ENCODE peak calls at places on chromosomes 16 and 17, in eight cellular contexts. F is MM.1S, O is neural progenitor cell, W is GM23338, Z is hepatocyte, C is HCT116, R is PC-3, U is GM23248. Y is an unnamed sample.

GRCh38 chr16:4140652-4141051 is 24.4 kb upstream of the ADCY9 start:
- DNase-seq in C (no peak), R (no peak), Z (no peak), W (no peak), O (no peak), F (no peak), U (no peak), Y (no peak)

GRCh38 chr16:51109173-51109572 is 41.9 kb downstream of the SALL1 start:
- DNase-seq in F (no peak), U (no peak), C (no peak), Z (no peak), R (no peak), O (no peak), W (no peak), Y (no peak)

GRCh38 chr17:47883589-47884426 is 12.2 kb upstream of the SP2 start:
- DNase-seq in R (no peak), O (no peak), F (no peak), U (no peak), Z (peak), C (no peak), W (no peak), Y (no peak)

GRCh38 chr17:6212766-6213165 is 142.6 kb downstream of the WSCD1 start:
- DNase-seq in R (no peak), F (no peak), Z (no peak), W (no peak), U (no peak), O (no peak), C (no peak), Y (no peak)

GRCh38 chr17:36777118-36777517 is 160.2 kb upstream of the LHX1 start:
- DNase-seq in R (peak), C (no peak), Z (peak), F (no peak), W (peak), O (peak), U (no peak), Y (no peak)

GRCh38 chr16:55703003-55704001 is 47.5 kb downstream of the SLC6A2 start:
- DNase-seq in R (peak), W (peak), O (peak), U (peak), Z (peak), C (peak), F (peak), Y (peak)

GRCh38 chr16:57920215-57920890 is 50.6 kb downstream of the CNGB1 start:
- DNase-seq in U (no peak), Z (no peak), C (no peak), O (no peak), W (no peak), F (no peak), R (no peak), Y (no peak)

GRCh38 chr16:89829630-89830437 is 1.6 kb downstream of the SPIRE2 start:
- DNase-seq in C (no peak), U (no peak), O (no peak), Z (no peak), W (no peak), F (no peak), R (no peak), Y (no peak)

GRCh38 chr17:36978810-36979584 is 30.2 kb downstream of the AATF start:
- DNase-seq in Z (no peak), F (no peak), C (no peak), O (no peak), U (peak), R (no peak), W (no peak), Y (no peak)

GRCh38 chr17:31163091-31163781 is 68.5 kb downstream of the NF1 start:
- DNase-seq in C (no peak), F (no peak), Z (no peak), R (no peak), O (no peak), W (peak), U (no peak), Y (no peak)

GRCh38 chr17:62780951-62781350 is 27.2 kb downstream of the MARCHF10 start:
- DNase-seq in F (no peak), C (no peak), R (peak), W (no peak), U (peak), Z (no peak), O (no peak), Y (no peak)

GRCh38 chr16:85592700-85593502 is 20.2 kb upstream of the GSE1 start:
- DNase-seq in O (no peak), Z (no peak), F (no peak), R (peak), C (no peak), U (peak), W (no peak), Y (no peak)

GRCh38 chr16:84331998-84332780 is 36.1 kb upstream of the ATP2C2 start:
- DNase-seq in R (peak), C (no peak), F (no peak), U (peak), W (no peak), Z (no peak), O (no peak), Y (no peak)

GRCh38 chr17:54898576-54898975 is 2.1 kb upstream of the TOM1L1 start:
- DNase-seq in C (no peak), F (no peak), R (no peak), W (no peak), O (no peak), Z (no peak), U (no peak), Y (no peak)

GRCh38 chr17:72580321-72581127 is 459.7 kb downstream of the SOX9 start:
- DNase-seq in C (no peak), W (no peak), U (no peak), O (no peak), R (peak), Z (peak), F (no peak), Y (no peak)

GRCh38 chr17:77555741-77556291 is 402.7 kb upstream of the TNRC6C start:
- DNase-seq in R (peak), U (no peak), F (no peak), W (no peak), Z (peak), C (no peak), O (peak), Y (no peak)

GRCh38 chr17:77543779-77544178 is 403.0 kb downstream of the SEC14L1 start:
- DNase-seq in O (no peak), U (no peak), C (no peak), R (no peak), F (no peak), W (no peak), Z (no peak), Y (no peak)

GRCh38 chr16:87874639-87875472 is 5.5 kb upstream of the SLC7A5 start:
- DNase-seq in W (peak), R (no peak), Z (no peak), C (no peak), U (no peak), O (no peak), F (no peak), Y (no peak)

DNA sequence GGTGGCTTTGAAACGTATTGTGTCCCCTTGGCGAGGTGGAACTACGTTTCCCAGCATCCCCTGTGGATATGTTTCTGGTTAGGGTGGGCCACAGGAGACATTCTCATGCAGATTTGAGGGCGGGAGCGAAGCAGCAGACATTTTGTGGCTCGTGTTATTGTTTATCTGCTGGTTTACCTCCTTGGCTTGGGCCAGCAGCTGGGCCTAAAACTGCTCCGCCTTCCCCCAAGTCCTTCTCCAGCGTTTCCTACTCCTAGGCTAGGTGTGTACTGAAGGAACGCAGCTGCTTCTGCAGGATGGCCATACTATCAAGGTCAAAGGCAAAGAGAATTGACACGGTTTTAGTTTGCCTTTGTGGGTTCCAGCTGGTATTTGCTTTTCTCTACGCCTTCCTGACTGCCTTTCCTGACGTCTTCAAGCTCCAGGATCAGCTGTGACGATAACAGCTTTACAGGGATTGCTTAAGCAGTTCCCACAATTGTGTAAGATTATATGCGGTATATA is 17.2 kb upstream of the WSB1 start:
- DNase-seq in C (no peak), O (peak), U (no peak), W (peak), F (no peak), Z (peak), R (no peak), Y (no peak)
- H3K4me3 ChIP-seq in C (no peak), O (peak), U (no peak), W (peak), F (no peak), Z (no peak), R (no peak), Y (no peak)

GRCh38 chr16:53891409-53892139 is 187.6 kb downstream of the FTO start:
- DNase-seq in W (no peak), F (no peak), U (no peak), R (no peak), O (no peak), Z (no peak), C (no peak), Y (no peak)
- H2AFZ ChIP-seq in W (no peak), F (no peak), U (no peak), R (no peak), O (no peak), Z (no peak), C (no peak), Y (no peak)

GRCh38 chr17:7884581-7885356 is 3.8 kb upstream of the CHD3 start:
- DNase-seq in R (no peak), W (peak), C (no peak), Z (peak), U (peak), F (no peak), O (peak), Y (peak)

GRCh38 chr17:7887482-7888183 is 956 bp upstream of the CHD3 start:
- DNase-seq in O (peak), F (peak), W (peak), Z (peak), R (peak), U (peak), C (peak), Y (peak)

GRCh38 chr17:7885357-7886226 is 3.0 kb upstream of the CHD3 start:
- DNase-seq in F (peak), Z (peak), W (peak), O (peak), C (no peak), U (peak), R (peak), Y (peak)

GRCh38 chr17:7887038-7887481 is 1.5 kb upstream of the CHD3 start:
- DNase-seq in R (no peak), O (peak), Z (no peak), U (peak), W (peak), F (no peak), C (no peak), Y (no peak)

DNA sequence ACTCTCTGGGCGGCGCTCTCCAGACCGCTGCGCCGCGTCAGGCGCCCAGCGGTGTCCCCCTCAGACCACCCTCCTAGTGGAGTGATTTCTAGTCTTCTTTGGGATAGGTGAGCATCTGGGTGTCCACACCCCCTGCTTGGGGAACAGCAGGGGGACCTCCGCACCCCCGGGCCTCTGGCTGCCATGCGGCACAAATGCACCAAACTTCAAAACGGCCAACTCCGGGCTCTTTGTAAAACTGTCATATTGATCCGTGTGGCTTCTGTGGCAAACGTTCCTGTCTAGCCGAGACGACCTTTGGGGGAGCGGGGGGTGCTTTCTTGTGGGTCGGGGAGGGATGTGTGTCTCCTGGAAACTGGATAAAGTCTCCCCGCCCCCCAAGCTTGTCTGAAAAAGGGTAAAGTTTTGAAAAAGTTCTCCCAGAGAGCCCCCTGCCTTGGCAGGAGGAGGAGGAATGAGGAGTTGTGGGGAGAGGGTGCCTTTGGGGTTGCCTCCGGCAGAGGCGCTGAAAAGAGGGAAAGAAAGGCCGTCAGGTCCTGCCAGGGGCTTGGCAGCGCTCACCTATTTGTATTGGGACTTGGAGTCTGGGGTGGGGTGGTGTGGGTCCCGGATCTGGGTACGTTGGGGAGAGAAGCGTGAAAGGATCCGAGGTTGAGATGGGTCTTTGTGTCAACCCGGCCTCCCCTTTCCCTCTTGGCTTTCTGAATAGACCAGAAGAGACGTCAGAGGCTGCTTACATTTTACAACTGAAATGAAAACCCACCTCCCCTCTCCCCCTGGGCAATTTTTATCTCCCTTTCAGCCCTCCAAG is 2.2 kb upstream of the CHD3 start:
- DNase-seq in O (peak), Z (peak), C (no peak), U (peak), F (no peak), W (peak), R (peak), Y (peak)
- TF ChIP-seq EZH2phosphoT487 in O (no peak), Z (no peak), C (no peak), U (no peak), F (no peak), W (no peak), R (no peak), Y (no peak)

GRCh38 chr17:7993972-7994589 is 8.3 kb upstream of the GUCY2D start:
- DNase-seq in C (no peak), U (no peak), Z (no peak), R (no peak), O (no peak), W (no peak), F (no peak), Y (no peak)

GRCh38 chr17:7992924-7993323 is 9.5 kb upstream of the GUCY2D start:
- DNase-seq in C (no peak), W (peak), O (no peak), U (no peak), F (no peak), R (no peak), Z (no peak), Y (peak)

GRCh38 chr17:7989781-7990655 is 12.4 kb upstream of the GUCY2D start:
- DNase-seq in O (peak), R (peak), C (peak), F (peak), Z (peak), U (peak), W (peak), Y (peak)

GRCh38 chr17:7988750-7989178 is 13.7 kb upstream of the GUCY2D start:
- DNase-seq in O (peak), U (peak), R (peak), W (peak), Z (peak), F (peak), C (peak), Y (peak)

DNA sequence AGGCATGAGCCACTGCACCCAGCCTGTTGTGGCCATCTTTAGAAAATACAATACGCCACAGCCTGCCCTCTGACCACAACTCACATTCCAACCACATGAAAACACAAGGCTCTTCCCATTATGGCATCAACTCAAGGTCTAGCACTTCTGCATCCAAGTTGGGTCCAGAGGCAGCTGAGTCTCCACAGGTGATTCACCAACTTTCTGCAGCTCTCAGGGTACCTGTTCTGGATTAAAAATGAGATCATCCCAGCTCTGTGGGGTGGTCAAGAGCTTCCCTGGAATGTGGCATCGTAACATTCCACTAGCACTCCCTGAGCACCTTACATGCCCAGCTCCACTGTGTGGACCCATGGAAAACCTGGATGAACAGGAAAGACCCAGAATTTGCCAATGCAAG is 9.9 kb upstream of the GUCY2D start:
- DNase-seq in R (peak), O (no peak), Z (no peak), C (no peak), U (peak), F (no peak), W (peak), Y (no peak)
- H3K4me3 ChIP-seq in R (no peak), O (no peak), Z (no peak), C (no peak), U (no peak), F (no peak), W (no peak), Y (no peak)

DNA sequence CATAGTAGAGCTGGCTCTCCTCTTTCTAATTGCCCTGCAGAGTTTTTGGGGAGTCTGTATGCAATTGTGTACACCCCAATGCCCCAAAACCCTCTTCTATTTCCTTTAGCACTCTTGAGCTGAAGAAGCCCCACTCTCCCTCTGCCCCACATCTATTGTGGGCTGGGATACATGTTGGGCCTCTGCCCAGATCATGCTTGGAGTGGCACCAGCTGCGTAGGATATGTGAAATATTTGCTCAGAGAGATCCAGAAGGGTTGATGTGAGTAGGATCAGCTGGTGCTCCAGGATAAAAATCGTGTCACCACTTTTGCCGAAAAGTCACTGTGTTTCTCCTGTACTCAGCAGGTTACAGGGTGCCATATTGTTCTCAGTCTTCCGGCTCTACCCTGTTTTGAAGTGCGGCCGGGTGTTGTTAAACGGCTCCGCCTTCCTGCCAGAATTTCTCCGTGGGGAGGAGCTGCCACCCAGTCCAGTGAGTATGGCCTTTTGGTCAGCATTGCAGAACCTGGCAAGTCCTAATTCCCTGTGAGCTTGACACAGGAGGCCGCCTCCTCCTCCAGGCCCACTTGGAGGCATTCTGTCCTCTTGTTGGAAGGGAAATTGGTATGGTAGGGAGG is 664.5 kb downstream of the WWOX start:
- DNase-seq in F (peak), O (no peak), Z (no peak), U (no peak), C (no peak), R (no peak), W (no peak), Y (no peak)
- H2AFZ ChIP-seq in F (no peak), O (no peak), Z (no peak), U (no peak), C (no peak), R (no peak), W (no peak), Y (no peak)

DNA sequence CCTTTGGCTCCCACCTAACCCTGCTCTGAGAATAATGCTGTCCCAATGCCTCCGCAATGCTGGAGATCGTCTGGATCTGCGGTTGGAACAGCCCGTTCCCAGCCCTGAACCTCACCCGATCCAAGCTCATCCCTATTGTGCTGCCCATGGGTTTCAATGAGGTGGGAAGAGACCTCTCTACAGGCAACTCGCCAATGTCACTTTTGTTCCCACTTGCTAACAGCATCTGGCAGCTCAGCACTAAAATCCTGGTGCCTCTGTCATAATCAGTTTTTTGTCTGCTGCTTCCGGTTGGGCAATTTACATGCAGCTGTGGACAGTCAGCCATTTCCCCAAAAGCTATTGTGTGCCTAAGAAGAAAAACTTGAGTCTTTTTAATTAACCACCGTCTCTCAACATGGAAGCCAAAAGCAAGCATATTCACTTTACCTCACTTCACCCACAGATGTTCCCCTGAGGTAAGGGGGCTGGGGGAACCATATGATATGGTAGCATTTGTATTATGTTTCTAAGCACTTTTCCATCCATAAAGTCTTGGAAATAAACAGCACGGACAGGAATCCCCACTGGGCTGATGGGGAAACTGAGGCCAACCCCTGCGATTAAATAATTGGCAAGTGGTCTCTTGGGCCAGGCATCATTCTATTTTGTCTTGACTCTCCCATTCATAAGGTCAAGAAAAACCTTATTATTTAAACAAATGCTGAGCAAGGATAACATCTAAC is 159.2 kb upstream of the CDH5 start:
- DNase-seq in U (peak), O (no peak), R (no peak), Z (no peak), W (no peak), C (no peak), F (no peak), Y (peak)
- TF ChIP-seq EZH2phosphoT487 in U (no peak), O (no peak), R (no peak), Z (no peak), W (no peak), C (no peak), F (no peak), Y (no peak)

Y was measured in OCI-LY7.